ENCODE peak calls at places on chromosomes 13 and 19, in four cellular contexts. L, W, I and Q are unnamed samples.

GRCh38 chr13:113840541-113841354 is 23.1 kb downstream of the GAS6 start:
- DNase-seq in I (no peak), W (no peak), L (no peak), Q (no peak)

GRCh38 chr13:30870049-30870884 is 35.8 kb upstream of the MEDAG start:
- DNase-seq in W (peak; percentile 59), L (no peak), I (peak; percentile 35), Q (peak; percentile 78)

GRCh38 chr19:29006057-29006735 is 206.8 kb downstream of the UQCRFS1 start:
- DNase-seq in I (no peak), L (no peak), W (no peak), Q (no peak)

GRCh38 chr19:19064811-19065745 is 1.3 kb downstream of the SLC25A42 start:
- DNase-seq in I (peak; percentile 54), L (peak; percentile 20), W (peak; percentile 30), Q (no peak)

GRCh38 chr13:47803131-47803530 is 197.9 kb downstream of the SUCLA2 start:
- DNase-seq in W (no peak), I (no peak), L (no peak), Q (no peak)

GRCh38 chr19:50361290-50362029 is 4.0 kb downstream of the NAPSA start:
- DNase-seq in W (no peak), I (peak; percentile 33), L (no peak), Q (no peak)

GRCh38 chr19:3048190-3048533 is 14.1 kb downstream of the TLE5 start:
- DNase-seq in I (no peak), W (no peak), L (no peak), Q (no peak)

GRCh38 chr19:2171349-2172145 is 7.8 kb downstream of the DOT1L start:
- DNase-seq in L (no peak), I (peak; percentile 79), W (no peak), Q (no peak)

GRCh38 chr13:99312493-99312883 is 5.3 kb upstream of the GPR183 start:
- DNase-seq in L (peak; percentile 97), W (no peak), I (peak; percentile 70), Q (no peak)